ENCODE peak calls at places on chromosomes 1 and 21, in eight cellular contexts. O is NCI-H1092, A is mucosa of gallbladder, M is AML-193, B is NB4, U is fibroblast of mammary gland, R is fibroblast of villous mesenchyme, K is GM03348. C is an unnamed sample.
A peak's percentile ranks its signal among the peaks of the same experiment; 100 is the strongest.

GRCh38 chr1:158035976-158036583 is 42.6 kb downstream of the KIRREL1 start:
- DNase-seq in A (peak; percentile 41), B (peak; percentile 39), M (peak; percentile 22), U (peak; percentile 72), O (no peak), K (peak; percentile 50), R (peak; percentile 82), C (peak; percentile 38)

GRCh38 chr1:236064674-236065508 is at the start of gene NID1:
- DNase-seq in U (peak; percentile 81), O (no peak), R (peak; percentile 94), B (no peak), M (no peak), A (peak; percentile 76), K (peak; percentile 96), C (no peak)

GRCh38 chr1:170819781-170820180 is 115.6 kb upstream of the MROH9 start:
- DNase-seq in K (no peak), U (no peak), R (no peak), O (no peak), B (no peak), A (no peak), M (no peak), C (no peak)

GRCh38 chr1:23369335-23370013 is at the start of gene ZNF436:
- DNase-seq in M (peak; percentile 23), U (peak; percentile 83), R (peak; percentile 91), K (peak; percentile 61), O (peak; percentile 88), A (peak; percentile 75), B (peak; percentile 86), C (peak; percentile 80)

GRCh38 chr21:15682977-15683376 is 46.8 kb upstream of the USP25 start:
- DNase-seq in O (no peak), U (peak; percentile 63), B (peak; percentile 53), A (no peak), M (peak; percentile 88), R (peak; percentile 24), K (peak; percentile 49), C (no peak)

GRCh38 chr1:7224644-7225043 is 439.4 kb downstream of the CAMTA1 start:
- DNase-seq in A (no peak), M (no peak), O (peak; percentile 80), K (no peak), R (peak; percentile 10), B (no peak), U (peak; percentile 26), C (no peak)

GRCh38 chr1:57279909-57280666 is 143.8 kb downstream of the DAB1 start:
- DNase-seq in A (peak; percentile 46), B (no peak), U (peak; percentile 0), M (no peak), O (no peak), K (no peak), R (no peak), C (no peak)

GRCh38 chr1:50333595-50333974 is 89.7 kb downstream of the DMRTA2 start:
- DNase-seq in A (peak; percentile 38), R (peak; percentile 24), M (no peak), U (peak; percentile 13), B (peak; percentile 53), K (peak; percentile 88), O (no peak), C (no peak)

GRCh38 chr1:10085076-10085475 is 52.3 kb downstream of the UBE4B start:
- DNase-seq in A (no peak), O (no peak), B (no peak), R (no peak), M (no peak), U (no peak), K (no peak), C (no peak)

GRCh38 chr1:52553372-52554266 is 727 bp upstream of the TUT4 start:
- DNase-seq in K (peak; percentile 97), M (peak; percentile 60), A (peak; percentile 81), B (peak; percentile 91), O (peak; percentile 69), R (peak; percentile 86), U (peak; percentile 80), C (peak; percentile 88)

GRCh38 chr1:229003233-229004031 is 267.5 kb upstream of the RAB4A start:
- DNase-seq in K (no peak), O (peak; percentile 83), B (no peak), U (no peak), R (no peak), M (no peak), A (no peak), C (peak; percentile 97)

GRCh38 chr1:156319664-156320063 is 18.4 kb downstream of the CCT3 start:
- DNase-seq in K (peak; percentile 51), B (peak; percentile 40), U (peak; percentile 35), A (no peak), M (peak; percentile 32), O (no peak), R (peak; percentile 49), C (peak; percentile 42)

GRCh38 chr1:3692593-3692992 is 40.3 kb downstream of the TP73 start:
- DNase-seq in A (no peak), M (no peak), R (no peak), U (no peak), O (no peak), K (no peak), B (peak; percentile 70), C (peak; percentile 50)

GRCh38 chr21:34795152-34796141 is 126.7 kb downstream of the CLIC6 start:
- DNase-seq in B (no peak), R (peak; percentile 92), O (no peak), K (peak; percentile 67), M (no peak), A (peak; percentile 57), U (peak; percentile 95), C (no peak)